ENCODE peak calls at places on chromosome 1, in five cellular contexts. K, H, P, S and D are unnamed samples.

GRCh38 chr1:64440423-64440822 is 29.5 kb upstream of the CACHD1 start:
- DNase-seq in K (no peak), H (no peak), P (no peak), S (no peak), D (no peak)

GRCh38 chr1:157154940-157155514 is 16.8 kb upstream of the ETV3 start:
- DNase-seq in K (peak), H (no peak), P (peak), S (no peak), D (peak)

GRCh38 chr1:52579415-52579814 is 22.8 kb upstream of the GPX7 start:
- DNase-seq in K (no peak), H (no peak), P (no peak), S (no peak), D (no peak)

GRCh38 chr1:103156966-103157365 is 48.6 kb upstream of the COL11A1 start:
- DNase-seq in K (no peak), H (no peak), P (no peak), S (no peak), D (no peak)

GRCh38 chr1:1758059-1758621 is 20.1 kb downstream of the NADK start:
- DNase-seq in K (no peak), H (no peak), P (no peak), S (no peak), D (no peak)

GRCh38 chr1:197915217-197915616 is 2.0 kb upstream of the LHX9 start:
- DNase-seq in K (no peak), H (no peak), P (no peak), S (no peak), D (no peak)

GRCh38 chr1:245277276-245277675 is 122.5 kb downstream of the KIF26B start:
- DNase-seq in K (no peak), H (no peak), P (no peak), S (no peak), D (peak)

GRCh38 chr1:10765734-10766478 is 30.5 kb downstream of the CASZ1 start:
- DNase-seq in K (no peak), H (no peak), P (no peak), S (no peak), D (no peak)

GRCh38 chr1:113133038-113133437 is 60.0 kb downstream of the LRIG2 start:
- DNase-seq in K (no peak), H (no peak), P (no peak), S (no peak), D (no peak)

GRCh38 chr1:12458571-12458970 is 159.4 kb downstream of the DHRS3 start:
- DNase-seq in K (no peak), H (no peak), P (no peak), S (no peak), D (no peak)

GRCh38 chr1:235502601-235503332 is 1.5 kb downstream of the B3GALNT2 start:
- DNase-seq in K (no peak), H (no peak), P (no peak), S (no peak), D (peak)

GRCh38 chr1:235500971-235501540 is 3.2 kb downstream of the B3GALNT2 start:
- DNase-seq in K (no peak), H (no peak), P (no peak), S (no peak), D (peak)

GRCh38 chr1:235504494-235505222 is 406 bp upstream of the B3GALNT2 start:
- DNase-seq in K (peak), H (peak), P (peak), S (peak), D (peak)

GRCh38 chr1:235503333-235504121 is 725 bp downstream of the B3GALNT2 start:
- DNase-seq in K (peak), H (peak), P (peak), S (no peak), D (peak)

DNA sequence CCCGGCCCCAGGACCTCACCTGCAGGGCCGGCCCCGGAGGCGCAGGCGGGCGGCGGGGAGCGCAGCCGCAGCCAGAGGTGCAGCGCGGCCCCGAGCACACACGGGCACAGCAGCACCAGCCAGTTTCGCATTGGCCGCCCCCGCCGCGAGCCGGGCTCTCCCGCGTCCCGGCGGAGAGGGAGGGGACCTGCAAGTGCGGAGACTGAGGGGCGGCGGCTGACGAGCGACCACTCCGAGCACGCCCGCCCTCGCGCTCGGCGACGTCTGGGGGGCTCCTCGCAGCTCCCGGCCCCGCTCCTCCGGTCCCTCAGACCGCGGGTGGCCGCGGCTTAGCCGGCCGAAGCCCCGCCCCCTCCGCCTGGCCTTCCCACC is at the start of gene B3GALNT2:
- DNase-seq in K (no peak), H (no peak), P (no peak), S (no peak), D (no peak)
- TF ChIP-seq POLR2A in K (peak), H (peak), P (peak), S (no peak), D (peak)

DNA sequence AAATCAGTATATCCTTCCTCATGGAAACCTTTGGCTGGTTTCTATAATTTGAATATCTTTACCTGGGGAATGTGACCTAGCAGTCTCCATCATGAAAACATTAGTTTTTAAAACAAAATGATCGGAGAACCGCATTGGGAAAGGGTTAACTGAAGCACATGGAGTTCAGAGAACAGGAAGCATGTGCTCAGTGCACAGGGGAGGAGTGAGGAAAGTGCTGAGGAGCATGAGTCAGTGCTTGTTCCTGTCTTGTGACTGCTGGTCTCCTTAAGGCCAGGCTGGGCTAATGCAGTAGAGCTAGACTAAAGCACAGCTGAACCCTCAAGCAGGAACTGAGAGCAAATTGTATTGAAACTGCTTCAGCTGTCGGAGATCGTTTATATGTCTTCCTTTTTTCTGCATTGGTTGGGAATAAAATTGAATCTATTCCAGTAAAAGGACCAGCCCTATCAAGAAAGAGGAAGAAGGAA is 5.8 kb downstream of the IFI16 start:
- DNase-seq in K (peak), H (no peak), P (peak), S (peak), D (peak)
- TF ChIP-seq POLR2A in K (peak), H (no peak), P (no peak), S (peak), D (no peak)

GRCh38 chr1:15836772-15837669 is 10.5 kb upstream of the SPEN start:
- DNase-seq in K (no peak), H (peak), P (no peak), S (no peak), D (peak)
- TF ChIP-seq POLR2A in K (peak), H (no peak), P (no peak), S (peak), D (peak)

DNA sequence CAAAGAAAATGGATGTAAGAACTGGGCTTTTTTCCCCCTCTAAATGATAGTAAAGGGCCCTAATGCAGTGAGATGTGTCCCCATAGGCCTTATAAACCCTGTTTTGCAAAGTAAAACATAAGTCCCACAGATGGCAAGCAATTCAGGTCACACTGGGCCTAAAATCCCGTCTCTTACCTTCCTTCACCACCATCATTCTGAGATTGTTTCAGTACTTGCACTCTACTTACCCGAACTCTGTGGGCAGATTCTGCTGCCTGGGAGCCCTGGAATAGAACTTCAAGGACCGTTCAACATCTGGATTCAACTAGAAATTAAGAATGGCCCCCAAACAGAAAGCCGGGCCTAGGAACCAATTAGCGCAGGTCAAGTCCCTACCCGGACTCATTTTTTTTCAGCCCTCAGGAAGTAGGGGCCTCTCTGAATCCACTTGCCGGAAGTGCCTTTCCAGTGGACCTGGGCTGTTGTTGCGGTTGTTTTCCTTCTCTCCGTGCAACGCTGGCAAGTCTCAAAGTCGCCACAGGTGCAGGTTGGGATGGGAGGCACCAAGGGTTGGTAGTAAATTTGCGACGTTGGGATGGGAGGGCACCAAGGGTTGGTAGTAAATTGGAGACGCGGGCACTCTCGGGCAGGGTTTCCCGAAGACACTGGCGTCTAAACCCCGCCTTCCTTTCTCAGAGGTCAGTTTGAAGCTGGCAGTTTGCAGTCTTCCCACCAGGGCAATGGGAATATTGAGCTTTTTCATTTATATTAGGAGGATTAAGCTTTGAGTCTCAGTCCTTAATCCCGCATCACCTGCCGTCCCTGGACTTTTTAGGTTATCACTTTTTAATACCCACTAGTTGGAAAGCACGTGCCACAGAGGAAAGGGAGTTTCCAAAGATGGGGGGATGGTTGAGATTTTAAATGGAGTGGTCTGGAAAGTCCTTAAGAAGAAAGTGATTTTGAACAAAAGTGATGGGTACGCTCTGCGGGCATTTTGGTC is at the start of gene TMEM69:
- DNase-seq in K (peak), H (peak), P (peak), S (peak), D (peak)
- TF ChIP-seq POLR2A in K (peak), H (no peak), P (peak), S (no peak), D (peak)